ENCODE peak calls at places on chromosome 14, in six cellular contexts. X is esophagus squamous epithelium, D is NCI-H1092 treated with DMSO at 0.1 percent for 48 hours, Y is fibroblast of the aortic adventitia, E is NCI-H2171 treated with DMSO at 0.1 percent for 48 hours, R is midbrain. T is an unnamed sample.

GRCh38 chr14:92223027-92223426 is 99.9 kb upstream of the SLC24A4 start:
- DNase-seq in X (no peak), D (no peak), Y (no peak), E (no peak), R (peak), T (no peak)

GRCh38 chr14:103188691-103189480 is 65.6 kb downstream of the TNFAIP2 start:
- DNase-seq in X (no peak), D (no peak), Y (peak), E (no peak), R (no peak), T (peak)

GRCh38 chr14:68783408-68784297 is 9.2 kb downstream of the ZFP36L1 start:
- DNase-seq in X (no peak), D (no peak), Y (no peak), E (no peak), R (no peak), T (no peak)

GRCh38 chr14:73472182-73473114 is 14.1 kb upstream of the NUMB start:
- DNase-seq in X (no peak), D (peak), Y (peak), E (peak), R (peak), T (peak)

GRCh38 chr14:64636208-64636979 is 67.8 kb upstream of the PLEKHG3 start:
- DNase-seq in X (no peak), D (peak), Y (peak), E (peak), R (peak), T (peak)

GRCh38 chr14:104865069-104865630 is at the start of gene CEP170B:
- DNase-seq in X (no peak), D (no peak), Y (no peak), E (peak), R (peak), T (peak)

GRCh38 chr14:69749956-69750355 is 17.0 kb upstream of the SRSF5 start:
- DNase-seq in X (no peak), D (no peak), Y (no peak), E (no peak), R (no peak), T (no peak)

GRCh38 chr14:99947695-99948094 is 117.5 kb upstream of the EVL start:
- DNase-seq in X (no peak), D (no peak), Y (peak), E (no peak), R (no peak), T (peak)

GRCh38 chr14:74085047-74085637 is 386 bp downstream of the LIN52 start:
- DNase-seq in X (no peak), D (peak), Y (no peak), E (no peak), R (no peak), T (peak)

GRCh38 chr14:91299483-91300115 is 55.1 kb upstream of the GPR68 start:
- DNase-seq in X (no peak), D (no peak), Y (no peak), E (peak), R (no peak), T (no peak)

GRCh38 chr14:45743884-45744283 is 490.9 kb upstream of the MIS18BP1 start:
- DNase-seq in X (no peak), D (no peak), Y (no peak), E (no peak), R (no peak), T (no peak)

GRCh38 chr14:102035914-102036313 is 50.9 kb downstream of the HSP90AA1 start:
- DNase-seq in X (no peak), D (no peak), Y (no peak), E (no peak), R (no peak), T (no peak)

GRCh38 chr14:36646664-36647416 is 14.8 kb upstream of the PAX9 start:
- DNase-seq in X (no peak), D (no peak), Y (no peak), E (no peak), R (no peak), T (peak)

GRCh38 chr14:62632771-62633170 is 412.5 kb downstream of the KCNH5 start:
- DNase-seq in X (no peak), D (no peak), Y (no peak), E (no peak), R (no peak), T (no peak)

GRCh38 chr14:58078068-58078467 is 73.9 kb downstream of the ARMH4 start:
- DNase-seq in X (no peak), D (no peak), Y (peak), E (no peak), R (no peak), T (peak)

GRCh38 chr14:71190691-71191090 is 283.4 kb downstream of the PCNX1 start:
- DNase-seq in X (no peak), D (no peak), Y (no peak), E (no peak), R (no peak), T (no peak)

GRCh38 chr14:100629098-100629497 is 41.9 kb upstream of the BEGAIN start:
- DNase-seq in X (no peak), D (peak), Y (no peak), E (no peak), R (no peak), T (no peak)

GRCh38 chr14:90518941-90519256 is 122.1 kb downstream of the CALM1 start:
- DNase-seq in X (no peak), D (no peak), Y (no peak), E (no peak), R (no peak), T (peak)

T was measured in AG10803.